ENCODE peak calls at places on chromosomes 5 and 9, in four cellular contexts. P is GM12878, E is HepG2, T is SK-N-SH. I is an unnamed sample.

GRCh38 chr9:93648836-93649235 is 72.5 kb downstream of the PHF2 start:
- DNase-seq in P (no peak), E (no peak), T (no peak), I (no peak)

GRCh38 chr9:133485531-133486260 is 6.8 kb upstream of the SLC2A6 start:
- DNase-seq in P (no peak), E (no peak), T (no peak), I (no peak)

GRCh38 chr5:98796197-98796972 is 22.9 kb downstream of the RGMB start:
- DNase-seq in P (no peak), E (peak; percentile 62), T (peak; percentile 68), I (no peak)

GRCh38 chr5:60355181-60355580 is 344.8 kb downstream of the DEPDC1B start:
- DNase-seq in P (no peak), E (no peak), T (no peak), I (no peak)

GRCh38 chr9:14180077-14180941 is 133.6 kb downstream of the NFIB start:
- DNase-seq in P (no peak), E (no peak), T (no peak), I (no peak)

GRCh38 chr9:107274953-107275422 is 8.1 kb upstream of the RAD23B start:
- DNase-seq in P (no peak), E (peak; percentile 57), T (no peak), I (peak; percentile 46)

GRCh38 chr9:7093040-7093439 is 335.3 kb downstream of the KDM4C start:
- DNase-seq in P (no peak), E (no peak), T (no peak), I (no peak)

GRCh38 chr9:69762527-69762926 is 2.7 kb upstream of the PTAR1 start:
- DNase-seq in P (no peak), E (no peak), T (no peak), I (no peak)

GRCh38 chr5:96595300-96596090 is 66.7 kb upstream of the CAST start:
- DNase-seq in P (no peak), E (peak; percentile 10), T (no peak), I (no peak)

GRCh38 chr5:168341178-168341577 is 49.7 kb downstream of the WWC1 start:
- DNase-seq in P (no peak), E (no peak), T (no peak), I (no peak)

GRCh38 chr9:33818832-33819500 is 2.0 kb downstream of the UBE2R2 start:
- DNase-seq in P (no peak), E (no peak), T (peak; percentile 21), I (no peak)

GRCh38 chr5:149172709-149173505 is 31.6 kb downstream of the ABLIM3 start:
- DNase-seq in P (no peak), E (peak; percentile 96), T (no peak), I (no peak)

GRCh38 chr5:138504799-138505198 is 38.2 kb downstream of the ETF1 start:
- DNase-seq in P (no peak), E (no peak), T (no peak), I (no peak)

GRCh38 chr9:114798793-114799427 is 6.9 kb downstream of the TNFSF15 start:
- DNase-seq in P (no peak), E (no peak), T (peak; percentile 46), I (no peak)

GRCh38 chr5:76785493-76785892 is 33.3 kb upstream of the F2RL1 start:
- DNase-seq in P (no peak), E (peak; percentile 79), T (no peak), I (peak; percentile 80)

GRCh38 chr5:96297867-96298266 is 135.2 kb downstream of the PCSK1 start:
- DNase-seq in P (no peak), E (peak; percentile 98), T (no peak), I (no peak)

GRCh38 chr9:75200892-75201470 is 112.7 kb downstream of the OSTF1 start:
- DNase-seq in P (no peak), E (peak; percentile 47), T (peak; percentile 30), I (peak; percentile 61)

GRCh38 chr5:35626108-35626507 is 8.4 kb downstream of the SPEF2 start:
- DNase-seq in P (no peak), E (no peak), T (no peak), I (no peak)

GRCh38 chr9:83649080-83649479 is 26.1 kb downstream of the IDNK start:
- DNase-seq in P (no peak), E (peak; percentile 51), T (peak; percentile 77), I (peak; percentile 6)

GRCh38 chr9:73872693-73873092 is 624.4 kb upstream of the RORB start:
- DNase-seq in P (no peak), E (no peak), T (no peak), I (no peak)

GRCh38 chr5:16529319-16529718 is 63.7 kb upstream of the ZNF622 start:
- DNase-seq in P (no peak), E (no peak), T (peak; percentile 28), I (no peak)

GRCh38 chr5:140821375-140822280 is at the start of gene PCDHA5:
- DNase-seq in P (no peak), E (peak; percentile 12), T (no peak), I (no peak)

GRCh38 chr9:128152133-128152780 is 3.0 kb downstream of the LCN2 start:
- DNase-seq in P (no peak), E (no peak), T (no peak), I (no peak)

GRCh38 chr9:88045686-88046085 is 71.4 kb upstream of the CDK20 start:
- DNase-seq in P (no peak), E (no peak), T (no peak), I (no peak)

GRCh38 chr9:38163518-38163917 is 94.5 kb upstream of the SHB start:
- DNase-seq in P (no peak), E (no peak), T (no peak), I (no peak)

GRCh38 chr5:172167893-172168292 is 20.1 kb downstream of the STK10 start:
- DNase-seq in P (no peak), E (no peak), T (no peak), I (no peak)

GRCh38 chr5:91225848-91226686 is 157.1 kb downstream of the ARRDC3 start:
- DNase-seq in P (peak; percentile 8), E (peak; percentile 24), T (no peak), I (peak; percentile 59)

GRCh38 chr5:104241051-104241450 is 678.5 kb upstream of the NUDT12 start:
- DNase-seq in P (no peak), E (no peak), T (no peak), I (no peak)

GRCh38 chr5:74063821-74064598 is 438.0 kb downstream of the ARHGEF28 start:
- DNase-seq in P (no peak), E (peak; percentile 14), T (no peak), I (no peak)

GRCh38 chr9:133943781-133944745 is 48.1 kb downstream of the VAV2 start:
- DNase-seq in P (no peak), E (no peak), T (peak; percentile 92), I (no peak)

GRCh38 chr5:53407373-53407772 is 73.1 kb upstream of the FST start:
- DNase-seq in P (no peak), E (no peak), T (no peak), I (no peak)

GRCh38 chr5:139982157-139982974 is 60.7 kb downstream of the NRG2 start:
- DNase-seq in P (no peak), E (no peak), T (peak; percentile 32), I (no peak)

DNA sequence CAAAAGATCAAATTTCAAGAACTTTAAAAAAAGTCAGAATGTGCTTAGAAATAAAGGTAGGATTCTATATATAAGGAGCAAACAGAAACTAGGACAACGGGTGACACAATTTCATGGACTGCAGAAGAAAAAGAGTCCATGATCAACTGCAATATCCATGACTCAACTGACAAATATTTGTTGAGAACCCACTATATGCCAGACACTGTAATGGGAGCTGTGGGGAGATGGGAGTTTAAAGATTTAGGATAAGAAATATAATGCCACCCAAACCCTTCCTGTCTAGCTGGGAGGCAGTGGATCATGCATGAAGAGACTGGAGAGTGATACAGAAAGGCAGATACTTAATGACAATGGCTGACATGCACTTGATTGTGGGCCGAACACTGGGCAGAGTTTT is 27.6 kb upstream of the CCDC112 start:
- DNase-seq in P (no peak), E (no peak), T (no peak), I (no peak)
- TF ChIP-seq ZBTB33 in P (no peak), E (no peak), T (no peak), I (no peak)

DNA sequence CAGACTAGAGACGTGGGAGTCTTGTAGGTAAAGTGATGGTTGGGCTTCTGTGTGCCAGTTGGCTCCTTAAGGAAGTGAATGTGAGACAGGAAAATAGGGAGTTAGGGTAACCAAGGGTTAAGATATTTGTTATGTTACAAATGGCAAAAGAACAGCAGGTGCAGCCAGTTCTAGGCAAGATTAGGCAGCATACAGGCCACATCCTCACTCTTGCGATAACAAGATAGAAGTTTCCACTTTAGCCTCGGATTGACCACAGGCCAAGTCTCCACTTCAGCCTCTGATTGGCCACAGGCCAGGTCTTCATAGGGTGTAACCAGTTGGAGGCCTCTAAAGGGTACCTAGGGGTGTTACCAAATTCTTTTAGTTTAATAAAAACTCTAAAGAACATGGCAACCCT is 54.6 kb upstream of the ABCA1 start:
- DNase-seq in P (no peak), E (no peak), T (no peak), I (no peak)
- TF ChIP-seq YY1 in P (no peak), E (no peak), T (no peak), I (no peak)

GRCh38 chr5:180330810-180331646 is 22.1 kb downstream of the GFPT2 start:
- DNase-seq in P (no peak), E (peak; percentile 21), T (no peak), I (peak; percentile 74)
- TF ChIP-seq ZBTB33 in P (no peak), E (no peak), T (no peak), I (no peak)

GRCh38 chr9:136885950-136886578 is at the start of gene TRAF2:
- DNase-seq in P (peak; percentile 98), E (peak; percentile 94), T (peak; percentile 100), I (peak; percentile 98)

GRCh38 chr9:136882109-136882946 is 4.0 kb upstream of the TRAF2 start:
- DNase-seq in P (peak; percentile 73), E (peak; percentile 94), T (peak; percentile 15), I (peak; percentile 56)

GRCh38 chr9:136880651-136881050 is 5.7 kb upstream of the TRAF2 start:
- DNase-seq in P (no peak), E (no peak), T (no peak), I (no peak)

GRCh38 chr9:136886610-136887597 is 588 bp downstream of the TRAF2 start:
- DNase-seq in P (no peak), E (no peak), T (peak; percentile 89), I (no peak)

DNA sequence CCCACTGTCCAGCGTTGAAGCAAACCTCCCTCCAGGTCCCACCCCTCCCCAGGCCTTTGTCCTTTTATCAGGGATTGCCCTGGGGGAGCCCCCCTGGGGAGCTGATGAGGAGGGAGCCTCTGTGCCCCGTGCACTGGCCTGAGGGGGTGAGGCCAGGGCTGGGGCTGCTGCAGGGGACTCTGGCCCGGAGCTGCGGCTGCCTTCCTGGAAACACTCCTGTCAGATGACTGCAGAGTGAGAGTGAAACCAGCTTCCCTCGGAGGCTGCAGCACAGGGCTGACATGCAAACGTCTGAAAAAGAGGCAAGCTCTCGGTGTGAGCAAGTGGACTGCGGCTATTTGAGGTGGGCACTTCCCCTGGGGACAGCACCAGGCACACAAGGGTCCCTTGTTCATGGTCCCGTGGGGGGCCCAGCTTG is 4.6 kb upstream of the TRAF2 start:
- DNase-seq in P (peak; percentile 40), E (peak; percentile 52), T (no peak), I (no peak)
- TF ChIP-seq YY1 in P (no peak), E (no peak), T (no peak), I (no peak)

GRCh38 chr9:135328485-135329417 is 150.8 kb upstream of the PPP1R26 start:
- DNase-seq in P (no peak), E (no peak), T (peak; percentile 82), I (no peak)
- TF ChIP-seq ZBTB33 in P (no peak), E (no peak), T (no peak), I (no peak)